ENCODE peak calls at places on chromosomes 2 and 18, in six cellular contexts. T is transverse colon, Y is GM12891, B is heart left ventricle, M is testis, O is A549. Q is an unnamed sample.

GRCh38 chr2:10079931-10080535 is at the start of gene CYS1:
- DNase-seq in T (no peak), Y (peak; percentile 66), B (no peak), M (no peak), O (peak; percentile 57), Q (peak; percentile 64)

GRCh38 chr2:61726456-61727209 is 127.2 kb downstream of the FAM161A start:
- DNase-seq in T (no peak), Y (no peak), B (no peak), M (no peak), O (peak; percentile 18), Q (no peak)

GRCh38 chr2:24262571-24262970 is 87.7 kb downstream of the FAM228A start:
- DNase-seq in T (no peak), Y (no peak), B (no peak), M (no peak), O (no peak), Q (no peak)

GRCh38 chr2:240136671-240137292 is 677 bp upstream of the COPS9 start:
- DNase-seq in T (peak; percentile 25), Y (no peak), B (no peak), M (peak; percentile 13), O (no peak), Q (no peak)

GRCh38 chr18:10149768-10150556 is 236.1 kb downstream of the VAPA start:
- DNase-seq in T (no peak), Y (no peak), B (no peak), M (no peak), O (no peak), Q (no peak)

GRCh38 chr18:69674921-69675405 is 272.7 kb downstream of the CD226 start:
- DNase-seq in T (no peak), Y (no peak), B (no peak), M (no peak), O (no peak), Q (no peak)

GRCh38 chr2:198390670-198391069 is 586.3 kb downstream of the PLCL1 start:
- DNase-seq in T (no peak), Y (no peak), B (no peak), M (no peak), O (no peak), Q (no peak)

GRCh38 chr18:58297198-58297597 is 253.2 kb downstream of the NEDD4L start:
- DNase-seq in T (no peak), Y (no peak), B (no peak), M (no peak), O (no peak), Q (no peak)

GRCh38 chr18:63317982-63318881 is 1.3 kb downstream of the BCL2 start:
- DNase-seq in T (peak; percentile 88), Y (peak; percentile 58), B (peak; percentile 42), M (peak; percentile 89), O (no peak), Q (no peak)

GRCh38 chr2:47034973-47035609 is 119.5 kb upstream of the MCFD2 start:
- DNase-seq in T (peak; percentile 46), Y (no peak), B (peak; percentile 76), M (no peak), O (no peak), Q (no peak)

GRCh38 chr2:10246370-10246769 is 56.3 kb upstream of the HPCAL1 start:
- DNase-seq in T (no peak), Y (no peak), B (no peak), M (no peak), O (no peak), Q (no peak)

GRCh38 chr2:219418155-219418569 is at the start of gene DES:
- DNase-seq in T (peak; percentile 52), Y (no peak), B (peak; percentile 91), M (no peak), O (no peak), Q (no peak)

GRCh38 chr2:44203542-44203941 is 34.9 kb downstream of the PPM1B start:
- DNase-seq in T (no peak), Y (no peak), B (no peak), M (no peak), O (no peak), Q (no peak)

GRCh38 chr18:59582395-59582794 is 114.8 kb downstream of the CCBE1 start:
- DNase-seq in T (no peak), Y (no peak), B (no peak), M (no peak), O (no peak), Q (no peak)

GRCh38 chr2:1268034-1268433 is 145.2 kb upstream of the TPO start:
- DNase-seq in T (no peak), Y (no peak), B (no peak), M (no peak), O (no peak), Q (no peak)

GRCh38 chr18:841647-842370 is 29.8 kb upstream of the YES1 start:
- DNase-seq in T (no peak), Y (no peak), B (no peak), M (no peak), O (no peak), Q (no peak)

GRCh38 chr2:31962757-31963361 is 47.9 kb downstream of the MEMO1 start:
- DNase-seq in T (no peak), Y (no peak), B (no peak), M (no peak), O (no peak), Q (no peak)

GRCh38 chr2:113098532-113098931 is 28.9 kb upstream of the IL1RN start:
- DNase-seq in T (no peak), Y (no peak), B (no peak), M (no peak), O (no peak), Q (no peak)

GRCh38 chr2:138779451-138780440 is at the start of gene NXPH2:
- DNase-seq in T (no peak), Y (no peak), B (no peak), M (peak; percentile 24), O (peak; percentile 4), Q (no peak)

GRCh38 chr2:38685116-38685735 is 19.3 kb downstream of the GALM start:
- DNase-seq in T (no peak), Y (no peak), B (no peak), M (no peak), O (peak; percentile 95), Q (no peak)

GRCh38 chr2:8567469-8568108 is 114.3 kb upstream of the ID2 start:
- DNase-seq in T (no peak), Y (no peak), B (no peak), M (no peak), O (no peak), Q (no peak)

GRCh38 chr2:135931776-135932438 is 53.5 kb downstream of the DARS1 start:
- DNase-seq in T (no peak), Y (no peak), B (no peak), M (no peak), O (no peak), Q (no peak)

GRCh38 chr2:149733936-149734685 is 146.5 kb upstream of the MMADHC start:
- DNase-seq in T (no peak), Y (no peak), B (no peak), M (peak; percentile 48), O (peak; percentile 69), Q (no peak)

GRCh38 chr2:16522031-16522818 is 143.4 kb downstream of the CYRIA start:
- DNase-seq in T (no peak), Y (no peak), B (no peak), M (no peak), O (no peak), Q (no peak)

DNA sequence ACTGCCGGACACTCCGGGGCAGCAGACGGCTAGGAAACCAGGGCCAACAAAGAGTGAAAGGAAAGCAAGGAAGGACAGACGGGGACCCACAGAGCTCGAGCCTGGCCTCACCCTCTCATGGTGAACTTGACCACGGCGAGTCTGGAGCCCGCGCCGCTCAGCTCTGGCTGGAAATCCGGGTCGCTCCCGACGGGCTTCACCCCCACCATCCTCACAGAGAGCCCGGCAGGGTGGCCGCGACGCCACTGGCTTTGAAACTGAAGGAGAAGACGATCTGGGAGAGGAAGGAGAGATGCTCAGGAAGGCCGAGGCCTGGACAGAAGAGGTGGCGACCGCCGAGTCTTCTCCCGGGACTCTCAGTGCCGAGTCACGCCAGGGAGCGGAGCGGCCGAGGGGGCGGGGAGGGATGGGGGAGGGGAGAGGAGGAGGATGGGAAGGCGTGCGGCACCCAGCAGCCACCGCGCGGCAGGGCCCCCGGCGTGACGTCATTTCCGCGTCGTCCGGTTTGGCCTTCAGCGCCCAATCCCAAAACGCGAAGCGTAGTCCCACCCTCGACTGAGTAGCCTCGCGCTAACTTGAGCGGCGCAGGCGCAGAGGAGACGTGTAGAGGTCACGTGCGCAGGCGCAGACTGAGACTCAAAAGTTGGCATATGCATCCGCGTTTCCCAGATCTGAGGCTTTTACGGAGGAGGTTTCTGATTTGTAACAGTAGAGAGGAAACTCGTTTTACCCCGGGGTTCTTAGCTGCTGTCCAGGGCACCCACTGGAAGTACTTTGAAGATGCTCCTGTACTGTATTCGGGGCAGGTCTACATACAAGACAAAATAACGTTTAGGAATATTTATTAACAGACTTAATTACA is at the start of gene TXNL1:
- DNase-seq in T (peak; percentile 100), Y (peak; percentile 76), B (peak; percentile 100), M (peak; percentile 99), O (peak; percentile 97), Q (peak; percentile 63)
- TF ChIP-seq POLR2A in T (peak; percentile 93), Y (peak; percentile 82), B (no peak), M (peak; percentile 9), O (peak; percentile 51), Q (peak; percentile 66)

DNA sequence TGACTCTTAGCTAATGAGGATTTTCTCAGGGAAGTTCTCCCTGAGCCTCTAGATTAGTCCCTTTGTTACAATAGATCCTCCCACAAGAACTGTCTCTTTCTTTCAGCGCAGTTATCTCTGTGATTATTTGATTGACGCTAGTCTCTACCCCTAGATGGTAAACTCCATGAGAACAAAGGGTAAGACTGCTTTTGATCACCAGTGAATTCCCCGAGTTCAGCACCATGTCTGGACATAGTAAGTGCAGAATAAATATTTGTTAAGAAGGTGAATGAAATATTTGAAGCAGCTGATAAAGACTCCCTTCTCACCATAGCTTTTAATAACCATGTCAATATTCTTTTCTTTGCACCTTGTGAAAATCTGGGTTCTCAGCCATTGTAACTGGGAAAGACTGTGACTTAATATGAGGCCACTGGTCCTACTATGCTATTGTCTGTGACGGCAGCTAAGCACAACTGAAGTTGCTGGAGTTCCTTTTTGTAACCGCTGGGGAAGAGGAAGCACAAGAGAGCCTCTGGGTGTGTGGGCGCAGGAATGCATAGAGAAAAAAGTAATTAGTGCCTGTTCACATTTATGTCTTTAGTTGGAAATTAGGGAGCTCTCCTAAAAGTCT is 214.7 kb downstream of the TGIF1 start:
- DNase-seq in T (no peak), Y (no peak), B (no peak), M (peak; percentile 21), O (peak; percentile 54), Q (no peak)
- TF ChIP-seq POLR2A in T (no peak), Y (no peak), B (no peak), M (no peak), O (no peak), Q (no peak)

DNA sequence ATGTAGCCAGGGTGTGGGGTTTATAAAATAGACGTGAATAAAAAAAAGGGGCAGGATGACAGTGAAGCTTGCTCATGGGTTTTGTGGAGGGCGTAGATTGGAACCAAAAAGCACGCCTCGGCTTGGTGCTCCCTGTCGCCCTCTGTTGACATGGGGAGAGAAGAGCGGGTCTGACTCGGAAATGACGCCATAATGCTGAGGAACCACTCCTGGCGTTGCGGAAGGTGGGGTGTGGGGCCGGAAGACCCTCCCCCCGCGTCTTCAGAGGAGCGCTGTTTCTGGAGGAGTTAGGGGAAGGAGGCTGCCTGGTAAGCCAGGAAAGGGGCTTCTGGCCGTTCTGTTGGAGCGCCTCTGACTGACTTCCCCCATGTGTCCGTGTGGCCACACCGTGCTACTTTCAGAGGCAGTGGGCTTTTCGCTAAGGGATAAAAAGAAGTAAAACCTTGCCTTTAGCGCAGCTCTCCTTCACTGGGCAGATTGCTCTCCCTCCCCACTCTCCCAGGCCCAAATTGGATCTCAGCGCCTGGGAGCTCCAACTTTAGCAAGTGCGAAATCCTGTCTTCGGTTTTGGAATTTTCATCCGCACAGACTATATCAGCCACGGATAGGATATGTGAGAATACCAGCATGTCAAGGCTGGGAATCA is 42.8 kb downstream of the PLEKHA3 start:
- DNase-seq in T (peak; percentile 80), Y (peak; percentile 44), B (peak; percentile 86), M (peak; percentile 93), O (peak; percentile 84), Q (peak; percentile 70)
- TF ChIP-seq POLR2A in T (peak; percentile 46), Y (peak; percentile 87), B (no peak), M (no peak), O (peak; percentile 86), Q (peak; percentile 84)

GRCh38 chr2:120344214-120344990 is 1.5 kb upstream of the INHBB start:
- DNase-seq in T (no peak), Y (no peak), B (no peak), M (peak; percentile 63), O (peak; percentile 75), Q (no peak)
- TF ChIP-seq POLR2A in T (no peak), Y (no peak), B (no peak), M (no peak), O (no peak), Q (no peak)